ENCODE peak calls at places on chromosomes 12 and 14, in ten cellular contexts. B is neuronal stem cell; P is NCI-H2081; L is AG10803; X is right atrium auricular region; J is ACHN; K is CD8-positive, alpha-beta T cell; D is NCI-H510A treated with DMSO at 0.1 percent for 48 hours; Q is AML-193; H is GDM1. O is an unnamed sample.

GRCh38 chr12:93003540-93004239 is 74.6 kb upstream of the EEA1 start:
- DNase-seq in B (no peak), P (no peak), L (no peak), X (no peak), J (no peak), K (no peak), D (no peak), Q (no peak), H (no peak), O (no peak)

GRCh38 chr12:24546084-24546483 is 402.8 kb downstream of the BCAT1 start:
- DNase-seq in B (no peak), P (no peak), L (no peak), X (no peak), J (no peak), K (no peak), D (no peak), Q (no peak), H (no peak), O (no peak)

GRCh38 chr12:11885261-11886038 is 185.3 kb upstream of the BCL2L14 start:
- DNase-seq in B (no peak), P (peak), L (peak), X (no peak), J (peak), K (no peak), D (peak), Q (no peak), H (no peak), O (no peak)

GRCh38 chr12:121224591-121224990 is 14.7 kb downstream of the P2RX4 start:
- DNase-seq in B (no peak), P (no peak), L (no peak), X (no peak), J (no peak), K (peak), D (no peak), Q (no peak), H (no peak), O (no peak)

GRCh38 chr12:104609083-104609844 is 152.5 kb downstream of the CHST11 start:
- DNase-seq in B (no peak), P (peak), L (no peak), X (no peak), J (no peak), K (no peak), D (no peak), Q (no peak), H (no peak), O (no peak)

GRCh38 chr14:55754871-55755270 is 174.9 kb downstream of the KTN1 start:
- DNase-seq in B (no peak), P (no peak), L (no peak), X (no peak), J (no peak), K (no peak), D (no peak), Q (no peak), H (no peak), O (no peak)

GRCh38 chr12:14910090-14910915 is 24.6 kb upstream of the MGP start:
- DNase-seq in B (no peak), P (no peak), L (no peak), X (no peak), J (no peak), K (no peak), D (no peak), Q (no peak), H (no peak), O (no peak)

GRCh38 chr12:113386866-113387566 is 16.7 kb downstream of the SDS start:
- DNase-seq in B (no peak), P (no peak), L (no peak), X (no peak), J (no peak), K (no peak), D (no peak), Q (no peak), H (no peak), O (no peak)

GRCh38 chr12:63298386-63298930 is 147.5 kb upstream of the AVPR1A start:
- DNase-seq in B (no peak), P (no peak), L (no peak), X (no peak), J (no peak), K (no peak), D (no peak), Q (no peak), H (no peak), O (no peak)

O was measured in iPS DF 19.7.